ENCODE peak calls at places on chromosomes 7 and 10, in five cellular contexts. K is right cardiac atrium; T is ascending aorta; J is aorta; L is CD8-positive, alpha-beta memory T cell. M is an unnamed sample.

GRCh38 chr10:83606275-83606674 is 533.0 kb upstream of the GHITM start:
- DNase-seq in K (peak; percentile 61), T (no peak), J (no peak), L (no peak), M (no peak)

GRCh38 chr7:2241580-2242540 is at the start of the genes MRM2 and NUDT1:
- DNase-seq in K (peak; percentile 96), T (peak; percentile 92), J (peak; percentile 86), L (peak; percentile 61), M (peak; percentile 56)

GRCh38 chr10:126904807-126905686 is at the start of gene DOCK1:
- DNase-seq in K (peak; percentile 90), T (peak; percentile 78), J (peak; percentile 81), L (no peak), M (no peak)

GRCh38 chr7:77386165-77386824 is 29.9 kb downstream of the GSAP start:
- DNase-seq in K (no peak), T (no peak), J (no peak), L (no peak), M (no peak)

GRCh38 chr7:40694041-40694809 is 559.4 kb downstream of the SUGCT start:
- DNase-seq in K (no peak), T (no peak), J (no peak), L (no peak), M (no peak)

GRCh38 chr7:158818325-158819213 is 10.7 kb downstream of the ESYT2 start:
- DNase-seq in K (peak; percentile 94), T (peak; percentile 97), J (peak; percentile 94), L (peak; percentile 56), M (peak; percentile 59)

GRCh38 chr7:25260862-25261454 is 32.7 kb upstream of the NPVF start:
- DNase-seq in K (no peak), T (no peak), J (no peak), L (no peak), M (peak; percentile 78)

GRCh38 chr10:51416494-51416893 is 282.9 kb downstream of the CSTF2T start:
- DNase-seq in K (no peak), T (no peak), J (no peak), L (no peak), M (no peak)

GRCh38 chr7:139808401-139808800 is 20.7 kb upstream of the TBXAS1 start:
- DNase-seq in K (no peak), T (no peak), J (no peak), L (no peak), M (no peak)

GRCh38 chr7:12303507-12303906 is 92.4 kb downstream of the TMEM106B start:
- DNase-seq in K (no peak), T (no peak), J (no peak), L (no peak), M (no peak)

GRCh38 chr10:120979435-120980315 is 128.5 kb downstream of the WDR11 start:
- DNase-seq in K (peak; percentile 62), T (peak; percentile 49), J (no peak), L (no peak), M (peak; percentile 33)

GRCh38 chr10:119461380-119461779 is 81.1 kb downstream of the RGS10 start:
- DNase-seq in K (no peak), T (no peak), J (no peak), L (no peak), M (no peak)

GRCh38 chr7:40786909-40787308 is 652.1 kb downstream of the SUGCT start:
- DNase-seq in K (no peak), T (no peak), J (no peak), L (no peak), M (no peak)

GRCh38 chr7:28466341-28466740 is 54.0 kb downstream of the CREB5 start:
- DNase-seq in K (no peak), T (no peak), J (no peak), L (no peak), M (no peak)

GRCh38 chr7:28685660-28686417 is 272.3 kb downstream of the TRIL start:
- DNase-seq in K (peak; percentile 95), T (peak; percentile 99), J (peak; percentile 96), L (no peak), M (no peak)

GRCh38 chr7:5420841-5421625 is 2.6 kb downstream of the TNRC18 start:
- DNase-seq in K (peak; percentile 77), T (no peak), J (no peak), L (no peak), M (no peak)

GRCh38 chr7:54349259-54349658 is 192.9 kb upstream of the VSTM2A start:
- DNase-seq in K (no peak), T (no peak), J (no peak), L (no peak), M (no peak)

GRCh38 chr7:23530355-23530754 is 1.4 kb downstream of the TRA2A start:
- DNase-seq in K (no peak), T (no peak), J (no peak), L (no peak), M (peak; percentile 60)

GRCh38 chr10:1829712-1830111 is 92.4 kb upstream of the ADARB2 start:
- DNase-seq in K (no peak), T (no peak), J (no peak), L (no peak), M (no peak)

DNA sequence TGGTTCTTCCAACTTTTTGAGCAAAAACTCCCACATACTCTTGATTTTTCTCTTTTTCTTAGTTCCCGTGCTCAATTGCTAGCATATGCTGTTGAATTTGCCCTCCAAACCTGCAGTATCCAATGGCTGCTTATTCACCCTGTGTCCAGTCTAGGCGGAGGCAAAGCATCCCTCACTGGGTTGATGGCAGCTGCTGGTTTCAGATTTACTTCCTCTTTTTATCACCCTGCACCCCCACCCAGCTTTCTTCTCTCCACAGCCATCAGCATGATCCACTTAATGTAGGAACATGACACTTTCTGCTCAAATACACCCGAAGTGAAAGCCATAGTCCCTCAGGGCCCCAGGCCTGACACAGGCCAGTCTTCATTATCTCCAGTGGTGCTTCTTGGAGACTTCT is 87.6 kb upstream of the ADARB2 start:
- DNase-seq in K (no peak), T (no peak), J (no peak), L (no peak), M (no peak)
- H3K27me3 ChIP-seq in K (no peaks in the 10 kb centered on the region), T (no peaks in the 10 kb centered on the region), J (no peaks in the 10 kb centered on the region), L (no peaks in the 10 kb centered on the region), M (no peaks in the 10 kb centered on the region)

GRCh38 chr10:12160664-12161063 is 31.2 kb downstream of the SEC61A2 start:
- DNase-seq in K (no peak), T (no peak), J (no peak), L (no peak), M (no peak)

GRCh38 chr10:12162927-12163326 is 32.8 kb downstream of the NUDT5 start:
- DNase-seq in K (no peak), T (no peak), J (no peak), L (no peak), M (no peak)

GRCh38 chr10:12164085-12164484 is 31.6 kb downstream of the NUDT5 start:
- DNase-seq in K (no peak), T (no peak), J (no peak), L (no peak), M (no peak)

GRCh38 chr10:12165992-12166775 is 29.5 kb downstream of the NUDT5 start:
- DNase-seq in K (no peak), T (no peak), J (no peak), L (no peak), M (no peak)

DNA sequence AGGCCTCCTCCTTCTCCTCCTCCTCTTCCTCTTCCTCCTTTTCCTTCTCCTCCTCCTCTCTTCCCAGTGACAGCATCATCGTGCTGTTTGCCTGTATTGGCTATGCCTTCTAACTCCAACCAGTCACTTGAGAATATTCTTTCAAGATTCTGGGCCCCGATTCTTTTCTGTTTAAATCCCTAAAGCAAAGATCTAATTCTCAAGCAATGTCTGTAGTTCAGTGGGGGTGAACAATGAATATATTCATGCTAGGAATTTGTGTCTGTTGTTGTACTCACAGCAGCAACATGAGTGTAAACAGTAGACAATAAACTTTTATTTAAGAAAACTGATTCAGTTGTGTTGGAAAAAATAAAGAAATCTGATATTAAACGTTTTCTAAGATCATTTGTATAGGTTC is 30.7 kb downstream of the NUDT5 start:
- DNase-seq in K (no peak), T (no peak), J (no peak), L (no peak), M (no peak)
- H3K4me3 ChIP-seq in K (no peak overlapping the region), T (no peak overlapping the region), J (no peak overlapping the region), L (no peak overlapping the region), M (no peak overlapping the region)

DNA sequence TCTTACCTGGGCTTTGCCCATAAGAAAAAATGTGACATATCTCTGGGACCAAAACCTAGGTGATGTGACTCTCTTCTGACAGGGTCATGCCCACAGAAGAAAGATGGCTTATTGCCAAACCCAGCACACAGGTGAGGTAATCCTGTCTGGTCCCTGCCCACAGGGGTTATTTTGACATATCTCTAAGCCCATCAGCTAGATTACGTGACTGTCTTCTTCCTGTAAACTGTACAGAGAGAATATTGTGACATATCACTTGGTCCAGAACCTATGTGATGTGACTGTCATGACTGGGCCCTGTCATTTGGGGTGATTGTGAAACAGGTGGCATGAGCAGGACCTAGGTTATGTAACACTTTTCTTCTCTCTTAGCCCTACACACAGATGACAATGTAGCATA is 48.8 kb upstream of the ZNF680 start:
- DNase-seq in K (no peak), T (no peak), J (no peak), L (no peak), M (no peak)
- H3K9me3 ChIP-seq in K (no peaks in the 10 kb centered on the region), T (no peaks in the 10 kb centered on the region), J (peaks cover 2% of the 10 kb centered on the region), L (no peaks in the 10 kb centered on the region), M (no peaks in the 10 kb centered on the region)

GRCh38 chr7:98683514-98683913 is 66.4 kb downstream of the NPTX2 start:
- DNase-seq in K (no peak), T (no peak), J (no peak), L (no peak), M (no peak)

GRCh38 chr7:98681496-98681895 is 64.4 kb downstream of the NPTX2 start:
- DNase-seq in K (no peak), T (no peak), J (no peak), L (no peak), M (no peak)

GRCh38 chr7:98679741-98680140 is 62.7 kb downstream of the NPTX2 start:
- DNase-seq in K (no peak), T (no peak), J (no peak), L (no peak), M (no peak)

GRCh38 chr7:98685541-98685940 is 68.5 kb downstream of the NPTX2 start:
- DNase-seq in K (no peak), T (no peak), J (no peak), L (no peak), M (no peak)

GRCh38 chr7:98681951-98682350 is 64.9 kb downstream of the NPTX2 start:
- DNase-seq in K (no peak), T (no peak), J (no peak), L (no peak), M (no peak)
- H3K27me3 ChIP-seq in K (peaks cover under 1% of the 10 kb centered on the region), T (no peaks in the 10 kb centered on the region), J (no peaks in the 10 kb centered on the region), L (no peaks in the 10 kb centered on the region), M (peaks cover 3% of the 10 kb centered on the region)

DNA sequence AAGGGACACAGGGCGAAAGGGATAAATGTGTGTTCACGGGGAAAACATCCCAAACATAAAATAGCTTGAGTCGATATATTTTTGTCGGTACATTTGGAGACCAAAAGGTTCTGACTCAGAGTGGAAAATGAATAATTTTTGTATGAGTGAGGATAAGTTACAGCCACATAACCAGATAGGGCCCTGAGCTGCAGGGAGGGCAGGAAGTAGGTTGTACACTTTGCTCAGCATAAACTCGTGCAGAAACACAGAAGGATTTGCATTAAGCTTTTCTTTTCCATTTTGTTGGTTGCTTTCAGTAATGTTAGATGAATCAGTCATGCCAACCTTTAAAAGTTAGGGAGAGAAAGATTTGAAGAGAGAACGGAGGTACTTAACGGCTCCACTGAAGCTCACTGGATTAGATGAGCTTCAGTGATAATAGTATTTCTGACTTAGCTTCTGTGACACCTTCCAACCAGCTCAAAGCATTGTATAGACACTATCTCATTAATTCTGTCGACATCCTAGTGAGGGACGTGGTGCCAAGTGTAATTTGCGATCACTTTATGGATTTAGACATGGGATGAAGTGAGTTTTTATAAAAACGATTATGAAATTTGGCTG is 348.1 kb downstream of the GATA3 start:
- DNase-seq in K (no peak), T (no peak), J (no peak), L (no peak), M (peak; percentile 72)
- H3K4me3 ChIP-seq in K (no peak overlapping the region), T (no peak overlapping the region), J (no peak overlapping the region), L (peak overlapping the region; percentile 10), M (peak overlapping the region; percentile 74)

M was measured in CD4-positive, CD25-positive, alpha-beta regulatory T cell.